ENCODE peak calls at places on chromosome 3, in five cellular contexts. L, S, F, M and T are unnamed samples.

GRCh38 chr3:45908761-45909160 is 22.4 kb downstream of the CCR9 start:
- DNase-seq in S (no peak), L (no peak), M (no peak), F (no peak), T (no peak)

GRCh38 chr3:113606539-113607218 is 74.3 kb downstream of the SIDT1 start:
- DNase-seq in F (no peak), M (peak), L (no peak), S (no peak), T (no peak)

GRCh38 chr3:185216587-185216918 is 37.3 kb downstream of the EHHADH start:
- DNase-seq in S (peak), F (no peak), L (no peak), M (no peak), T (peak)

GRCh38 chr3:124041553-124041952 is 49.6 kb upstream of the ROPN1 start:
- DNase-seq in L (no peak), F (no peak), S (no peak), M (no peak), T (no peak)

GRCh38 chr3:57556459-57557087 is 499 bp downstream of the PDE12 start:
- DNase-seq in M (no peak), S (no peak), F (peak), L (peak), T (no peak)

GRCh38 chr3:197878427-197878826 is 71.6 kb upstream of the RPL35A start:
- DNase-seq in M (peak), F (no peak), L (no peak), S (no peak), T (no peak)

GRCh38 chr3:159586587-159587202 is 401.9 kb upstream of the IL12A start:
- DNase-seq in L (peak), S (peak), F (peak), M (no peak), T (peak)

GRCh38 chr3:190593075-190593474 is 79.2 kb downstream of the IL1RAP start:
- DNase-seq in L (no peak), F (no peak), S (no peak), M (no peak), T (no peak)

GRCh38 chr3:152428577-152428976 is 159.8 kb downstream of the MBNL1 start:
- DNase-seq in L (no peak), M (no peak), S (no peak), F (no peak), T (no peak)

GRCh38 chr3:122533931-122534334 is 19.2 kb upstream of the KPNA1 start:
- DNase-seq in S (no peak), M (peak), F (no peak), L (no peak), T (no peak)

GRCh38 chr3:65619391-65620298 is 419.1 kb downstream of the MAGI1 start:
- DNase-seq in F (no peak), L (peak), M (no peak), S (no peak), T (no peak)

GRCh38 chr3:28726840-28727239 is 378.2 kb upstream of the AZI2 start:
- DNase-seq in F (peak), S (peak), L (peak), M (peak), T (peak)

GRCh38 chr3:82080261-82080660 is 318.8 kb upstream of the GBE1 start:
- DNase-seq in M (no peak), L (no peak), F (no peak), S (no peak), T (no peak)

GRCh38 chr3:179666436-179667035 is 13.7 kb downstream of the USP13 start:
- DNase-seq in F (peak), M (no peak), S (no peak), L (no peak), T (no peak)

GRCh38 chr3:195263925-195264575 is 6.9 kb downstream of the XXYLT1 start:
- DNase-seq in L (no peak), M (no peak), S (no peak), F (peak), T (no peak)

GRCh38 chr3:149623819-149624218 is 34.0 kb downstream of the WWTR1 start:
- DNase-seq in F (no peak), S (no peak), M (no peak), L (no peak), T (no peak)

GRCh38 chr3:57164606-57165573 is at the start of gene IL17RD:
- DNase-seq in L (peak), F (peak), S (peak), M (no peak), T (peak)

GRCh38 chr3:851098-851790 is 241.6 kb upstream of the CNTN6 start:
- DNase-seq in L (no peak), M (no peak), S (no peak), F (peak), T (peak)

GRCh38 chr3:148924572-148924971 is 59.5 kb downstream of the CPA3 start:
- DNase-seq in S (no peak), L (no peak), M (no peak), F (no peak), T (no peak)

DNA sequence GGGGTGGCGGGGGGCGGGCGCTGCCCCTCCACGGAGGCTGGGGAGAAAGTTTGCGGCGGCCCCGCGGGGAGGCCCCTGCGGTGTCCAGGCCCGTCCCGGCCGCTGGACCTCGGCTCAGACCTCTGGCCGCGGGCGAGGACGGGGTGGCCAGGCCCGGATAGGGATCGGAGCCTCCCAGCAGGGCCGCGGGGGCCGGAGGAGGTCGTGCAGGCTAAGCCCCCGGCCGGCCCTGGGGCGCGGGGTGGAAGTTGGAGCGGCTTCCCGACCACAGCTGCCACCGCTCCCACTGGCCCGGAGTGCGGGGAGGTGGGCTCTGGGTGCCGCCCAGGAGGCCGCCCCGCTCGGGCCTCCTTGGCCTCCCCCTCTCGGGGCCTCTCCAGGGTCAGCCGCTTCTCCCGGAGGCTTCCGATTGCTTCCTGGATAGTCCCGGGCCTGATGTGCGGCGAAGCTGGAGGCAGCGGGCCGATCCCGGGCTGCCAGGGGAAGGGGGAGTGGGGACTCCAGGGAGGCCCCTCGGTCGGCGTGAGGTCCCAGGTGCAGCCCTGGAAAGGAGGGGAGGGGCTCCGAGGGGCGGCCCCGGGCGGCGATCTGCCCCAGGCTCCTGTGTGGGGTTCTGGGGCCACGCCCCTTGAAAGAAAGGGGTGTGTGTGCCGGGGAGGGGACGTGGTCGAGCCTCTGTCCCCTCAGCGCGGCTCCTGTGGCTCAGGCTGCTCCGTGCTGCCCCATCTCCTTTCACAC is 907 bp downstream of the PLXNA1 start:
- DNase-seq in S (no peak), L (peak), M (no peak), F (peak), T (peak)
- TF ChIP-seq SUZ12 in S (no peak), L (no peak), M (no peak), F (no peak), T (no peak)

DNA sequence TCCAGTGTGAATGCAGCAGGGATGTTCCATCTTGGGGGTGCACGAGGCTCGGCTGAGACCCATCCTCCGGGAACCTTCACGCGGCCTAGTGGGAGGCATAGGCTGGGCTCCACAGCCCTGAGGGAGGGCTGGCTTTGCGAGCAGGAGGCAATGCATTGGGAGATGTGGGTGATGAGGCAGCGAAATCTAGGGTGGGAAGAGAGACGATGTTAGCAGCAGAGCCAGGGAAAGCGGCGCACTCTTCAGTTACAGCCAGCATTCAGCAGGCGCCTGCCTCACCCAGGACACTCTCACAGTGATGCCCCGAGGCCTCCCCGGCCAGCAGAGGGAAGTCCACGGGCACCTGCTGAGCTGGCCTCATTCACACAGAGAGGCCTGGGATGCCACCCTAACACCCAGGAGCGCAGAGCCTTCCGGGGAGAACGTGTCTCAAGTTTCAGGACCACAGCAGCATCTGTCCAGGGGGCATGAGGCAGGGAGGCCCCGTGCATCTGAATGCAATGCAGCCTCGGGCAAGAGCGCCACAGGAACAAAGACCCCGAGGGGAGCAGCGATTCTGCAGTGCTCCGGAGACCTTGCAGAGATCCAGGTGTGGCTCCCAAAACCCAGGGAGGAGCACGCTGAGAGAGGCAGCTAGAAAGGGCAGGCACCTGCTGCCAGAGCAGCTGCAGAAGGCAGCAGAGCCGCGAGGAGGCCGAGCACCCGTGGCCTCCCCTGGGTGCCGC is 102.4 kb downstream of the NUP210 start:
- DNase-seq in F (no peak), L (no peak), M (no peak), S (no peak), T (no peak)
- TF ChIP-seq SUZ12 in F (no peak), L (no peak), M (no peak), S (no peak), T (no peak)

DNA sequence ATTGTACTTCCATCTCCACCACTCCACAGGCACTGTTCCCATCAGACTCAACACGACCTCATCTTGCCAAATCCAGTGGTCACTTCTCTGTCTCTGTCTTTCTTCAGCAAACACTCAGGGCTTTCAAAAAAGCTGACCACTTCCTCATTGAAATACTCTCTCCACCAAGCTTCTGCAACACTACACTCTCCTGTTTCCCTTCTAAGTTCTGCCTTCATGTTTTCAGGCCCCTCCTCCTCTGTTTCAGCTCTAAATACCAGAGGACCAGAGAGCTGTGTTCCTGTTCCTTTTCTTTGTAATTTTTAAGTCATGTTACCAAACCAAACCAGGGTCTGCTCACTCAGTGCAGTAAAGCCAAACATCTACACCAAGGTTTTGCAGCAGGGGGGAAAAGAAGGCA is 33.8 kb upstream of the ACP3 start:
- DNase-seq in S (no peak), M (no peak), L (no peak), F (no peak), T (no peak)
- TF ChIP-seq SUZ12 in S (no peak), M (no peak), L (no peak), F (no peak), T (no peak)

GRCh38 chr3:94187697-94188096 is 124.8 kb downstream of the NSUN3 start:
- DNase-seq in L (no peak), S (no peak), M (no peak), F (no peak), T (no peak)

GRCh38 chr3:94183551-94183950 is 120.7 kb downstream of the NSUN3 start:
- DNase-seq in L (no peak), F (no peak), M (no peak), S (no peak), T (no peak)

GRCh38 chr3:94184781-94185180 is 121.9 kb downstream of the NSUN3 start:
- DNase-seq in M (no peak), F (no peak), L (no peak), S (no peak), T (no peak)

GRCh38 chr3:94185753-94186152 is 122.9 kb downstream of the NSUN3 start:
- DNase-seq in M (no peak), L (no peak), S (no peak), F (no peak), T (no peak)
- TF ChIP-seq SUZ12 in M (no peak), L (no peak), S (no peak), F (no peak), T (no peak)

DNA sequence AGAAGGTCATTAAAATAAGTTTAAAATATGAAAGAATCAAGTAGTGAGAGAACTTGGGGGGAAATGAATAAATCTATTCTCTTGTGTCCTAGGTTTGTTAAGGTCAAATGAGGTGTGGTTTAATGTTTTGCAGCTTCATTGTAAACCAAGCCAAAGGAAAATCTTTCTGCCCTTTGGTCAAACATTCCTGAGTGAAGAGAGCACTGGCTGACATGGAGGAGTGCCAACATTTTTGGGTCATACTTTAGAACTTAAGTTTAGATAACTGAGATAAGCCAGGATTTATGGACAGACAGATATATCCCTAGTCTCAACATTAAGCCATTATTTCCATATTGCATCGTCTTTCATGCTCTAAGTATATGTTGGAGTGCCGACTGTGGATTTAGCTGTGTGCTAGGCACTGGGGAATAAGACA is 66.4 kb downstream of the PTPRG start:
- DNase-seq in S (peak), M (no peak), F (no peak), L (no peak), T (no peak)
- TF ChIP-seq SUZ12 in S (no peak), M (no peak), F (no peak), L (no peak), T (no peak)

DNA sequence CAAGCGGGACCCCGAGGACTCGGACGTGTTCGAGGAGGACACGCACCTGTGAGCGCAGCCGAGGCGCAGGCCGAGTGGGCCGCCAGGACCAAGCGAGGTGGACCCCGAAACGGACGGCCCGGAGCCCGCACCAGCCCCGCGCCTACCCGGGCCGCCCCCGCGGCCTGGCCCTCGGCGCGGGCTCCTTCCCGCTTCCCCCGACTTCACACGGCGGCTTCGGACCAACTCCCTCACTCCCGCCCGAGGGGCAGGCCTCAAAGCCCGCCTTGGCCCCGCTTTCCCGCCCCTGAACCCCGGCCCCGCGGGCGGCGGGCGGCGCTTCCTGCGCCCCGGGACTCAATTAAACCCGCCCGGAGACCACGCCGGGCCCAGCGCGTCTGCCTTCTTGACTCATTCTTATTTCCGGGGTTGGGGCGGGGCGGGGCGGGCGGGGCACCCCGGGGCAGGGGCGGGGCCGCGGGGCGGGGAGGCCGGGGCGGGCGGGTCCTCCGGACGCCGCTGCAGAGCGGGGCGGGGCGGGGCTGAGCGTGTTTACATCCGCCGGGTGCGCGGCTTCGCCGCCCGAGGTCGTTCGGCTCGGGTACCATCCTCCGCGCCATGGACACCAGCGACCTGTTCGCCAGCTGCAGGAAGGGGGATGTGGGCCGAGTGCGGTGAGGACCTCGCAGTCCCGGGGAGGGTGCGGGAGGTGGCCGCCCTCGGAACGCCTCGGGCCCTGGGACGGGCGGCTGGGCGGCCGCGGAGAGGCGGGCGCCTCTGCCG is at the start of gene ABTB1:
- DNase-seq in F (peak), S (peak), M (no peak), L (peak), T (peak)
- TF ChIP-seq SUZ12 in F (no peak), S (no peak), M (no peak), L (no peak), T (no peak)

GRCh38 chr3:47780727-47781325 is 867 bp downstream of the SMARCC1 start:
- DNase-seq in F (no peak), S (peak), L (no peak), M (no peak), T (no peak)
- TF ChIP-seq SUZ12 in F (no peak), S (no peak), L (no peak), M (no peak), T (no peak)

DNA sequence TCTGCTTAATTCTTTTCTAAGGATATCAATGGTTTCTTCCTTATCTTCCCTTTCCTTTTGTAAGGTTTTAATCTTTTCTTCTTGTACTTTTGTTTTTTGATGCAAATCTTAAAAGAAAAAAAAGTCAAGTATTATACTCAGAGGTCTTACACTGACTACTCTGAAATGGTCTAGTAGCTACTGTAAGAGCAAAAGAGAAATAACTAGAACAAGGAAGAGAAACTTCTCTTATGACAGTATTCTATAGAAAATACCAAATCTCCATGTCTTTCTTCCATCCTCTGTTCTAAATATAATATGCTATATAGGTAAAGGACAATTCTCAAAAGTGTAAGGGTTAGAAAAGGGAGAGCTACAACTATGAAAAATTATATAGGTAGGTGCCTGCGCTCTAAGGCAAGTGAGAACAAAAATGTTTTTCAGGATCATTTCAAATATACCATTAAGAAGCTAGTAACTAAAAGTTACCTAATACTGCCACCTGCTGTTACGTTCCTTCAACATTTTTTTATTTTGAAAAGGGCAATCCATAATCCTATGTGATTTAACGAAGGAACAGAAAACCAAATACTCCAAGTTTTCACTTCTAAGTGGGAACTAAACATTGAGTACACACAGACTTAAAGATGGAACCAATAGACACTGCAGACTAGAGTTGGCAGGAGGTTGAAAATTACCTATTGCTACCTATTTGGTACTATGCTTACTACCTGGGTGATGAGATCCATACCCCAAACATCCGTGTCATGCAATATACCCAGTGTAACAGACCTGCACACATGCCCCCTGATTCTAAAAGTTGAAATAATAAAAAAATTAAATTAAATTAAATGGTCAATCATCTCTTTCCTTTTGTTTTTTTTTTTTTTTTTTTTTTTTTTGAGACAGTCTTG is 36.7 kb downstream of the CIP2A start:
- DNase-seq in F (no peak), M (no peak), S (peak), L (no peak), T (no peak)
- TF ChIP-seq SUZ12 in F (no peak), M (no peak), S (no peak), L (no peak), T (no peak)